ENCODE peak calls at places on chromosomes 12 and 14, in seven cellular contexts. T, H, V, D, M, W and F are unnamed samples.

GRCh38 chr12:104684884-104685283 is 228.1 kb downstream of the CHST11 start:
- DNase-seq in T (no peak), H (no peak), V (no peak), D (no peak), M (no peak), W (no peak), F (no peak)

GRCh38 chr14:36942522-36943245 is 229.7 kb downstream of the SLC25A21 start:
- DNase-seq in T (no peak), H (no peak), V (no peak), D (no peak), M (no peak), W (no peak), F (no peak)

GRCh38 chr14:49553106-49553505 is 33.1 kb downstream of the RPS29 start:
- DNase-seq in T (no peak), H (no peak), V (no peak), D (no peak), M (no peak), W (no peak), F (no peak)

GRCh38 chr12:71594214-71594948 is 69.3 kb downstream of the ZFC3H1 start:
- DNase-seq in T (no peak), H (no peak), V (no peak), D (no peak), M (no peak), W (no peak), F (no peak)

GRCh38 chr12:56801661-56802622 is 38.8 kb downstream of the HSD17B6 start:
- DNase-seq in T (no peak), H (no peak), V (no peak), D (no peak), M (no peak), W (no peak), F (no peak)

GRCh38 chr12:110546339-110546738 is 36.8 kb downstream of the PPTC7 start:
- DNase-seq in T (no peak), H (no peak), V (no peak), D (no peak), M (no peak), W (no peak), F (no peak)

GRCh38 chr12:85350356-85350755 is 70.3 kb downstream of the ALX1 start:
- DNase-seq in T (no peak), H (no peak), V (no peak), D (no peak), M (no peak), W (no peak), F (no peak)

GRCh38 chr12:6612247-6612646 is 5.1 kb upstream of the CHD4 start:
- DNase-seq in T (no peak), H (no peak), V (no peak), D (no peak), M (no peak), W (peak), F (no peak)